ENCODE peak calls at places on chromosome 7, in ten cellular contexts. B is A549, X is transverse colon, F is suprapubic skin, N is K562, O is HepG2, I is sigmoid colon, H is GM12878, Z is H1, S is ovary. V is an unnamed sample.
A peak's percentile ranks its signal among the peaks of the same experiment; 100 is the strongest.

GRCh38 chr7:137728426-137728825 is 118.3 kb downstream of the DGKI start:
- DNase-seq in O (no peak), N (no peak), X (no peak), Z (no peak), S (no peak), I (no peak), F (no peak), B (no peak), H (no peak), V (no peak)

GRCh38 chr7:45088821-45089313 is at the start of gene NACAD:
- DNase-seq in X (peak; percentile 45), N (peak; percentile 37), O (no peak), I (peak; percentile 80), S (peak; percentile 71), Z (peak; percentile 81), F (peak; percentile 71), B (peak; percentile 29), H (no peak), V (peak; percentile 40)

GRCh38 chr7:5595545-5596045 is 172.0 kb upstream of the TNRC18 start:
- DNase-seq in O (no peak), N (peak; percentile 91), I (no peak), X (no peak), H (no peak), S (no peak), Z (no peak), F (no peak), B (peak; percentile 58), V (no peak)

GRCh38 chr7:155211761-155212160 is 85.9 kb upstream of the INSIG1 start:
- DNase-seq in Z (no peak), H (no peak), N (no peak), F (no peak), S (no peak), O (no peak), I (no peak), X (no peak), B (no peak), V (no peak)

GRCh38 chr7:79782256-79782655 is 328.8 kb upstream of the MAGI2 start:
- DNase-seq in X (no peak), N (no peak), B (no peak), F (no peak), O (no peak), Z (no peak), H (no peak), I (no peak), S (no peak), V (no peak)

GRCh38 chr7:18590744-18591340 is 95.3 kb downstream of the HDAC9 start:
- DNase-seq in O (peak; percentile 3), X (no peak), B (peak; percentile 11), Z (no peak), N (peak; percentile 2), H (no peak), I (no peak), S (no peak), F (no peak), V (no peak)

GRCh38 chr7:142445019-142445686 is 187.3 kb upstream of the PRSS58 start:
- DNase-seq in X (no peak), N (peak; percentile 37), F (no peak), O (no peak), Z (peak; percentile 83), I (no peak), S (no peak), H (no peak), B (no peak), V (no peak)

GRCh38 chr7:66696774-66697191 is 43.8 kb upstream of the RABGEF1 start:
- DNase-seq in F (no peak), Z (no peak), X (no peak), N (no peak), S (no peak), I (no peak), B (no peak), H (no peak), O (peak; percentile 9), V (no peak)

GRCh38 chr7:100545636-100546128 is 6.7 kb downstream of the AGFG2 start:
- DNase-seq in H (peak; percentile 83), Z (no peak), B (peak; percentile 93), I (peak; percentile 88), X (peak; percentile 39), O (peak; percentile 95), S (peak; percentile 84), F (no peak), N (peak; percentile 75), V (no peak)

GRCh38 chr7:70477051-70478010 is 654.6 kb upstream of the GALNT17 start:
- DNase-seq in S (no peak), B (no peak), I (no peak), H (no peak), N (no peak), X (no peak), O (no peak), Z (no peak), F (no peak), V (no peak)

GRCh38 chr7:116271980-116272886 is 61.9 kb downstream of the TES start:
- DNase-seq in O (no peak), F (no peak), Z (no peak), B (peak; percentile 84), I (peak; percentile 90), S (peak; percentile 26), H (no peak), X (peak; percentile 21), N (no peak), V (no peak)

DNA sequence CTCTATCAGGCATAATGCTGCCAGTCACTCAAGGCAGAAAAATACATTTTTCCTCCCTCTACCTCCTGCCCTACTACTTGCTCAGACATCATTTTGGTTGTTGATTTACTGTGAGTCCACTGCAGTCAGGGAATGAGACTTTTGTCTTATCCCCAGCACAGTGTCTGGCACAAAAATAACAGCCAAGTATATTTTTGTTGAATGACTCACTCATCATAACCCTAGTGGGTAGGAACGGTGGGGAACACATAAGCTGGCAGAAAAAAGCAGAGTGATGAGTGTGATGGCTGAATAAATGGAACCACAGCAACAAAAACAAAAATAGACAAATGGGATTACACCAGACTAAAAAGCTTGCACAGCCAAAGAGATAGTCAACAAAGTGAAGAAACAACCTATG is 65.8 kb upstream of the LAMB4 start:
- DNase-seq in F (no peak), H (no peak), N (no peak), X (no peak), Z (no peak), O (no peak), I (no peak), S (no peak), B (no peak), V (no peak)
- TF ChIP-seq EP300 in F (no peak), H (no peak), N (no peak), X (no peak), Z (no peak), O (no peak), I (no peak), S (no peak), B (no peak), V (no peak)

GRCh38 chr7:30464231-30464660 is 14.3 kb downstream of the NOD1 start:
- DNase-seq in I (peak; percentile 46), O (no peak), N (no peak), X (no peak), Z (no peak), B (no peak), F (no peak), H (peak; percentile 49), S (no peak), V (no peak)

GRCh38 chr7:30463400-30464145 is 15.0 kb downstream of the NOD1 start:
- DNase-seq in B (no peak), X (no peak), Z (no peak), S (no peak), H (peak; percentile 51), O (no peak), I (peak; percentile 18), N (no peak), F (no peak), V (no peak)

GRCh38 chr7:30466266-30466665 is 12.3 kb downstream of the NOD1 start:
- DNase-seq in H (no peak), X (no peak), B (no peak), I (peak; percentile 30), S (no peak), N (no peak), O (no peak), Z (no peak), F (no peak), V (no peak)

GRCh38 chr7:30467275-30467674 is 11.3 kb downstream of the NOD1 start:
- DNase-seq in B (no peak), F (no peak), O (no peak), X (no peak), S (no peak), N (no peak), Z (no peak), H (no peak), I (no peak), V (no peak)

DNA sequence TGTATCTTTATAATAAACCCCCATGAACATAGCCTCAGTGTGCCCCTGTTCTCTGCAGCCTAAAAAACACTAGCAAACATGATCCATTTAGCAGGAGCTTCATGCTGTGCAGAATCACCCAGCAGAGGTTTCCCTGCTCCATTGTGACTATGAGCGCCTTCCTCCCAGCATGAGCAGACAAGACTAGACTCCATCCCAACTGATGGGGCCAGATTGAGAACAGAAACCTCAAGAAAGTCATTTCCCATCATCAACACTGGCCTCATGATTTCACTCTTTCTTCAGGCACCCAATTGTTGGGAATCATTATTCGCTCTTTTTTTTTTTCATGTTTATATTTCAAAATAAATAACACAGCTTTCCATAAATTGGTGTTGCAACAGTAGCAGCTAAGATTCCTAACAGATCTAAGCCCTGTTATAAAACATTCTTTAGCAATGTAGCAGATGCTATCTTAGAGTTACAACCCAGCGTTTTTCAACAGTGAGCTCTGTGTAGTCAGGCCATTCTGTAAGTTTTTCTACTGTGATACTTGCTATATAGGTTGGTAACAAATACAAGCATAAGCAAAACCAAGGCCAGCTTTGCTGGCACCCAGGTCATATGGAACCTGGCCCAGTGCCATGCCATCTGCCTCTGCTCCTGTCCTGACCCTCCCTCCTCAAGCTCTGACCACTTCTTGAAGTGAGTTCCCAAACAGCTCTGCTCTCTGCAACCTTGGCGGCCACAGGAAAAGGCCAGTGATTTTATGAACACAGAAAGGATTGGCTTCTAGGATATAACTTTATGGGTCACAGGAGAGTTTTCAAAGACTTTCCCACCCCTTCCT is 13.0 kb downstream of the NOD1 start:
- DNase-seq in I (peak; percentile 68), H (no peak), B (no peak), O (no peak), Z (no peak), F (no peak), N (no peak), X (peak; percentile 27), S (no peak), V (no peak)
- TF ChIP-seq EP300 in I (peak; percentile 46), H (no peak), B (no peak), O (no peak), Z (no peak), F (no peak), N (no peak), X (peak; percentile 47), S (no peak), V (no peak)

GRCh38 chr7:127000725-127001124 is 252.0 kb downstream of the GRM8 start:
- DNase-seq in I (no peak), N (no peak), X (no peak), S (no peak), B (no peak), H (no peak), F (no peak), Z (no peak), O (no peak), V (no peak)
- TF ChIP-seq EP300 in I (no peak), N (no peak), X (no peak), S (no peak), B (no peak), H (no peak), F (no peak), Z (no peak), O (no peak), V (no peak)

GRCh38 chr7:151316896-151317295 is 24.7 kb upstream of the NUB1 start:
- DNase-seq in H (no peak), X (no peak), Z (no peak), S (no peak), B (no peak), F (no peak), I (no peak), O (no peak), N (no peak), V (no peak)
- TF ChIP-seq EP300 in H (no peak), X (no peak), Z (no peak), S (no peak), B (no peak), F (no peak), I (no peak), O (no peak), N (no peak), V (no peak)